ENCODE peak calls at places on chromosomes 1 and 21, in eight cellular contexts. J, Y, I, U, X, G, K and B are unnamed samples.

GRCh38 chr1:208206092-208206698 is 38.0 kb downstream of the PLXNA2 start:
- DNase-seq in U (no peak), G (no peak), Y (no peak), K (no peak), I (no peak), J (no peak), X (no peak), B (no peak)

GRCh38 chr21:34814529-34814951 is 145.7 kb downstream of the CLIC6 start:
- DNase-seq in K (no peak), X (no peak), Y (no peak), U (no peak), G (no peak), J (no peak), I (peak; percentile 85), B (no peak)

GRCh38 chr1:33211972-33212371 is 30.1 kb upstream of the TRIM62 start:
- DNase-seq in K (no peak), I (no peak), Y (no peak), G (no peak), J (no peak), X (no peak), U (no peak), B (no peak)

GRCh38 chr1:174077755-174078490 is 55.8 kb upstream of the RC3H1 start:
- DNase-seq in K (no peak), I (no peak), U (no peak), X (no peak), J (no peak), Y (peak; percentile 18), G (no peak), B (peak; percentile 22)

GRCh38 chr1:158203693-158204457 is 23.2 kb downstream of the CD1D start:
- DNase-seq in X (no peak), Y (peak; percentile 49), K (peak; percentile 75), I (no peak), J (no peak), G (peak; percentile 70), U (no peak), B (peak; percentile 57)

GRCh38 chr1:183569141-183569540 is 21.1 kb downstream of the NCF2 start:
- DNase-seq in G (peak; percentile 31), Y (peak; percentile 75), J (no peak), K (peak; percentile 49), I (no peak), X (no peak), U (no peak), B (no peak)

GRCh38 chr1:85339089-85339488 is 62.7 kb upstream of the BCL10 start:
- DNase-seq in G (peak; percentile 66), U (no peak), K (peak; percentile 54), Y (peak; percentile 85), J (no peak), X (no peak), I (no peak), B (peak; percentile 19)

GRCh38 chr1:216221260-216221700 is 202.0 kb downstream of the USH2A start:
- DNase-seq in U (no peak), Y (peak; percentile 68), J (no peak), I (peak; percentile 42), K (peak; percentile 82), G (peak; percentile 70), X (no peak), B (peak; percentile 4)

GRCh38 chr1:3593745-3594144 is 17.6 kb downstream of the MEGF6 start:
- DNase-seq in K (no peak), U (no peak), Y (no peak), X (no peak), G (no peak), J (no peak), I (no peak), B (no peak)
- H3K4me3 ChIP-seq in K (no peak overlapping the region), U (no peak overlapping the region), Y (no peak overlapping the region), X (no peak overlapping the region), G (no peak overlapping the region), J (no peak overlapping the region), I (no peak overlapping the region), B (no peak overlapping the region)

DNA sequence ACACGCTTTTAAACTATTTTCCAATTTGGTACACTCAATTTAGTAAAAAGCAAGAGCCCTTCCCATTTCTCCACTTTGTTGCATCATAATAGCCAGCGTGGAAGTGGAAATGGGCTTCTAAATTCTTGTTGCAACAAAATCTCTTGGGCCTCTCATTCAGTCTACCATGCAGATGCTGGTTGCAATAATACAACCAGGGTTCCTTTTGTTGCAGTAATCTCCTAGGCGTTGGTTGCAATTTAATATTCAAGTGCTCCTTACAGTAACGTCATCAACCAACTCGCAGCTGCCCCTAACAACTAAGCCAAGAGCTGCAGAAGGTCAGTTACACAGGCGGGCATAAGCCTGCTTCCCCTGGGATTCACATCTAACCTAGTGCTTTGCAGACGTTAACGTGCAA is 2.7 kb upstream of the HDGF start:
- DNase-seq in I (no peak), K (no peak), Y (no peak), G (no peak), X (no peak), U (no peak), J (no peak), B (peak; percentile 6)
- H3K4me3 ChIP-seq in I (no peak overlapping the region), K (no peak overlapping the region), Y (no peak overlapping the region), G (no peak overlapping the region), X (no peak overlapping the region), U (no peak overlapping the region), J (no peak overlapping the region), B (no peak overlapping the region)

DNA sequence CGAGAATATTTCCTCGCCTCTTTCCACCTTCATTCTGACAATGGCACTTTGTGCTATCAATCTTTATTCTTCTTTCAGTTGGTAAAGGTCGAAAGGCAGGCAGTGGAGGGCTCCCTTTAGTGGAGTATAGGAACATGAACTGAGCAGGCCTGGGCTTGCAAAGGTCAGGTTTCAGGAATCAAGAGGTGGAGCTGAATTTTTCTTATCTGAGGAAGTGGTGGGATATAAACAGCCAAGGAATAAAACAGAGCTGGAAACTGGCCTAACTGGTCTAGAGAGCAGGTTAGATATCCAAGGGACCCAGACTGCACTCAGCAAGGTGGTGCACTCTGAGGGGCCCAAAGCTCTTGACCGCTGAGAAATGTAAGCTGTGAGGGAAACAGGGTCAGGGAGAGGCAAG is 99.1 kb downstream of the PLA2G4A start:
- DNase-seq in X (no peak), K (no peak), G (no peak), J (no peak), Y (no peak), U (no peak), I (no peak), B (no peak)
- H3K4me3 ChIP-seq in X (no peak overlapping the region), K (no peak overlapping the region), G (no peak overlapping the region), J (no peak overlapping the region), Y (no peak overlapping the region), U (no peak overlapping the region), I (no peak overlapping the region), B (no peak overlapping the region)

GRCh38 chr1:22417466-22417865 is 34.2 kb upstream of the ZBTB40 start:
- DNase-seq in G (no peak), X (no peak), U (no peak), J (no peak), I (no peak), K (no peak), Y (no peak), B (no peak)
- H3K4me3 ChIP-seq in G (no peak overlapping the region), X (no peak overlapping the region), U (no peak overlapping the region), J (no peak overlapping the region), I (no peak overlapping the region), K (no peak overlapping the region), Y (no peak overlapping the region), B (no peak overlapping the region)

GRCh38 chr1:207055386-207056001 is 2.4 kb downstream of the PFKFB2 start:
- DNase-seq in I (no peak), Y (no peak), G (no peak), X (no peak), J (no peak), U (no peak), K (no peak), B (no peak)
- H3K4me3 ChIP-seq in I (no peak overlapping the region), Y (no peak overlapping the region), G (no peak overlapping the region), X (peak overlapping the region; percentile 59), J (peak overlapping the region; percentile 84), U (no peak overlapping the region), K (no peak overlapping the region), B (no peak overlapping the region)

GRCh38 chr1:89070509-89070908 is 5.5 kb upstream of the GBP1 start:
- DNase-seq in J (no peak), U (no peak), Y (no peak), K (peak; percentile 17), X (no peak), G (no peak), I (no peak), B (no peak)
- H3K4me3 ChIP-seq in J (peak overlapping the region; percentile 50), U (peak overlapping the region; percentile 31), Y (no peak overlapping the region), K (peak overlapping the region; percentile 71), X (peak overlapping the region; percentile 34), G (no peak overlapping the region), I (peak overlapping the region; percentile 18), B (no peak overlapping the region)

DNA sequence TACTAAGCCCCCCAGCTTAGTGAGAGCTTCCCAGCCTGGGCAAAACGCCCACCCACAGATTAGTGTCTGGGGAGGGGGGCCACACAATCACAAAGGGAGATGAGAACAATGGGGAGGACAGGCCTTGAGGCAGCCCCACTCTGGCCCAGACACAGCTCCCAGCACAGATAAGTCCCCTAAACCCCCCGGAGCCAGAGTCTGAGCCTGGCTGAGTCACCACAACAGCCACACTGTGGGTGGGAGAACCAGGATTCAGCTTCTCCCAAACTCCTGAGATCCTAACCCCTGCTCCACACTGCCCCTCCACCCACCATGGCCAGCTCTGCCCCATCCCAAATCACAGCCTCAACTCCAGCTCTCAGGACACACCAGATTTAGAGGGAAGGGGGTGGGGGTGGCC is 4.2 kb downstream of the NECTIN4 start:
- DNase-seq in X (no peak), G (peak; percentile 40), K (peak; percentile 60), Y (peak; percentile 43), I (no peak), U (no peak), J (no peak), B (peak; percentile 35)
- H3K4me3 ChIP-seq in X (no peak overlapping the region), G (no peak overlapping the region), K (no peak overlapping the region), Y (no peak overlapping the region), I (no peak overlapping the region), U (peak overlapping the region; percentile 45), J (no peak overlapping the region), B (no peak overlapping the region)

DNA sequence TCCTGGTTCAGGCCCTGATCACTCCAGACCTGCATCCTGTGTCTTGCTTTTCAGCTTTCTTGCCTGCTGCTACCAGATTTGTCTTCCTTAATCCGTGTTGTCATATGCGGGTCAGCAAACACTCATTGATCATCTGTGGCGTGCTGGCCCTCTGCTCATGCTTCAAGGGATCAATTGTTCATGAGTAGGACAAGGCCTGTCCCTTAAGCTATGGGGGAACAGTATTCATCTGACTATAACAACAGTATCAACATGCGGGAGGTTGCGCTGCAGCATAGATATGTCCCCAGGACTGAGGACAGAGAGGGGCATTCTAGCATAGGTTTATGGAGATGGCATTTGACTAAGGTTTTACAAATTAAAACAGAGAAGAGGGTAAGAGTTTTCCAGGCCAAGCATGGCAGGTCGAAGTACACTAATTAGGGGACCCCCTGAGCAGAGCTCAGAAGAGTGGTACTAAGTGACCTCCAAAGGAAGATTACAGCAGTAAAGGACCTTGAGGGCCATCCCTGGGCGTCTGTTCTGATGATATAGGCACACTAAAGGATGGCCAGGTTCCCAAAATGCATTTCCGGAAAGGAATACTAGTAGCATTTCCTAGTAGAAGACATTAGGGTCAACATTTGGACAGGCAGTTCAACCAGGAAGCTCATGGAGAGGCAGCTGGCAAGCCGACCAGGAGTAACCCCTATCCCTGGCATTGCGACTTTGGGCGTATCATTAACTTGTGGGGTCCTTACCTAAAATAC is 805 bp upstream of the ZNF672 start:
- DNase-seq in G (no peak), J (no peak), K (no peak), I (no peak), Y (no peak), U (peak; percentile 50), X (peak; percentile 34), B (no peak)
- H3K4me3 ChIP-seq in G (peak overlapping the region; percentile 64), J (peak overlapping the region; percentile 91), K (peak overlapping the region; percentile 81), I (peak overlapping the region; percentile 89), Y (peak overlapping the region; percentile 66), U (peak overlapping the region; percentile 75), X (peak overlapping the region; percentile 76), B (peak overlapping the region; percentile 56)